ENCODE peak calls at places on chromosomes 3 and 15, in nine cellular contexts. G is hepatic stellate cell; K is activated naive CD8-positive, alpha-beta T cell treated with anti-CD3 and anti-CD28 coated beads, Interleukin-2, amount 50 U/mL, for 24 hours; X is T47D; R is GM23248; E is lower lobe of right lung; U is Right ventricle myocardium superior; V is AG09309; L is iris pigment epithelial cell. O is an unnamed sample.

GRCh38 chr3:59968510-59968909 is 918.7 kb upstream of the CFAP20DC start:
- DNase-seq in G (no peak), K (no peak), X (no peak), R (no peak), E (no peak), U (no peak), V (no peak), L (no peak), O (no peak)

GRCh38 chr3:126606021-126606420 is 47.3 kb upstream of the C3orf22 start:
- DNase-seq in G (no peak), K (no peak), X (no peak), R (no peak), E (no peak), U (no peak), V (no peak), L (no peak), O (peak; percentile 2)

GRCh38 chr3:38585791-38586420 is 63.6 kb downstream of the SCN5A start:
- DNase-seq in G (no peak), K (no peak), X (no peak), R (no peak), E (peak; percentile 25), U (no peak), V (no peak), L (no peak), O (no peak)

GRCh38 chr3:21893250-21893649 is 142.2 kb upstream of the ZNF385D start:
- DNase-seq in G (no peak), K (no peak), X (no peak), R (peak; percentile 50), E (no peak), U (no peak), V (peak; percentile 20), L (peak; percentile 33), O (no peak)

GRCh38 chr3:132595036-132595435 is 2.0 kb upstream of the ACKR4 start:
- DNase-seq in G (peak; percentile 2), K (no peak), X (no peak), R (peak; percentile 83), E (no peak), U (no peak), V (peak; percentile 57), L (peak; percentile 82), O (no peak)

GRCh38 chr3:33313331-33313730 is 36.1 kb downstream of the FBXL2 start:
- DNase-seq in G (no peak), K (no peak), X (no peak), R (no peak), E (no peak), U (no peak), V (no peak), L (peak; percentile 51), O (no peak)

GRCh38 chr3:9916734-9917680 is at the start of gene IL17RC:
- DNase-seq in G (peak; percentile 91), K (peak; percentile 53), X (peak; percentile 78), R (peak; percentile 95), E (peak; percentile 90), U (peak; percentile 91), V (no peak), L (peak; percentile 91), O (peak; percentile 73)

GRCh38 chr15:101201411-101202174 is 50.3 kb downstream of the CHSY1 start:
- DNase-seq in G (peak; percentile 88), K (no peak), X (no peak), R (peak; percentile 98), E (peak; percentile 75), U (peak; percentile 92), V (peak; percentile 96), L (peak; percentile 96), O (peak; percentile 88)

O was measured in occipital lobe.